ENCODE peak calls at places on chromosomes 5 and 9, in seven cellular contexts. E is stimulated activated CD8-positive, alpha-beta memory T cell treated with anti-CD3 and anti-CD28 coated beads, Interleukin-2, amount 100 ng/mL, for 1 hour; V is ELR; C is germinal center; B is iris pigment epithelial cell; J is A549; H is LNCaP clone FGC. A is an unnamed sample.

GRCh38 chr5:167294861-167295685 is 996.4 kb upstream of the WWC1 start:
- DNase-seq in E (no peak), V (peak; percentile 75), C (no peak), B (peak; percentile 87), J (peak; percentile 71), H (no peak), A (peak; percentile 89)

GRCh38 chr5:39624890-39625289 is 200.1 kb upstream of the DAB2 start:
- DNase-seq in E (no peak), V (no peak), C (no peak), B (no peak), J (no peak), H (no peak), A (no peak)

GRCh38 chr5:36820900-36821299 is 55.7 kb upstream of the NIPBL start:
- DNase-seq in E (no peak), V (no peak), C (no peak), B (no peak), J (no peak), H (no peak), A (peak; percentile 3)

GRCh38 chr5:45094876-45095275 is 286.1 kb downstream of the MRPS30 start:
- DNase-seq in E (no peak), V (no peak), C (no peak), B (no peak), J (no peak), H (no peak), A (no peak)

GRCh38 chr5:59458321-59458720 is 435.2 kb downstream of the PDE4D start:
- DNase-seq in E (no peak), V (no peak), C (no peak), B (no peak), J (no peak), H (no peak), A (no peak)

GRCh38 chr5:177426566-177427210 is at the start of gene GRK6:
- DNase-seq in E (peak; percentile 39), V (peak; percentile 60), C (peak; percentile 65), B (no peak), J (peak; percentile 38), H (no peak), A (peak; percentile 35)

GRCh38 chr9:5195450-5195849 is 10.0 kb upstream of the INSL6 start:
- DNase-seq in E (no peak), V (no peak), C (no peak), B (peak; percentile 1), J (no peak), H (peak; percentile 21), A (no peak)

GRCh38 chr5:112485802-112486427 is 66.8 kb upstream of the EPB41L4A start:
- DNase-seq in E (no peak), V (no peak), C (no peak), B (no peak), J (no peak), H (no peak), A (no peak)

GRCh38 chr5:53167836-53168235 is 58.3 kb upstream of the MOCS2 start:
- DNase-seq in E (no peak), V (peak; percentile 6), C (no peak), B (peak; percentile 68), J (no peak), H (no peak), A (peak; percentile 94)

GRCh38 chr9:134863941-134864820 is 16.4 kb upstream of the FCN2 start:
- DNase-seq in E (no peak), V (no peak), C (no peak), B (no peak), J (no peak), H (peak; percentile 41), A (peak; percentile 37)

GRCh38 chr5:100542086-100542485 is 6.9 kb downstream of the FAM174A start:
- DNase-seq in E (no peak), V (no peak), C (no peak), B (no peak), J (no peak), H (no peak), A (no peak)

GRCh38 chr5:138807182-138807581 is 54.0 kb downstream of the CTNNA1 start:
- DNase-seq in E (no peak), V (no peak), C (no peak), B (no peak), J (no peak), H (no peak), A (no peak)

GRCh38 chr5:106451998-106452397 is 1218.7 kb downstream of the EFNA5 start:
- DNase-seq in E (no peak), V (no peak), C (no peak), B (no peak), J (no peak), H (no peak), A (no peak)

GRCh38 chr5:137291436-137291835 is 207.7 kb downstream of the SPOCK1 start:
- DNase-seq in E (no peak), V (no peak), C (no peak), B (no peak), J (no peak), H (no peak), A (no peak)

GRCh38 chr5:36570268-36570667 is 36.1 kb upstream of the SLC1A3 start:
- DNase-seq in E (no peak), V (no peak), C (no peak), B (peak; percentile 42), J (no peak), H (no peak), A (peak; percentile 78)